ENCODE peak calls at places on chromosomes 2 and 18, in nine cellular contexts. One of them, this sample, is unnamed.

GRCh38 chr18:31278609-31279071 is 39.3 kb upstream of the DSG1 start:
- DNase-seq in cardiac fibroblast: no peak
- DNase-seq in coronary artery: no peak
- DNase-seq in upper lobe of right lung: no peak
- DNase-seq in SK-N-SH: no peak
- DNase-seq in cardiac muscle cell: peak; percentile 9
- DNase-seq in astrocyte of the spinal cord: no peak
- DNase-seq in fibroblast of pulmonary artery: no peak
- DNase-seq in fibroblast of mammary gland: no peak
- DNase-seq in this sample: no peak

GRCh38 chr18:75223687-75224347 is 13.2 kb downstream of the TSHZ1 start:
- DNase-seq in astrocyte of the spinal cord: peak; percentile 67
- DNase-seq in SK-N-SH: no peak
- DNase-seq in fibroblast of mammary gland: peak; percentile 49
- DNase-seq in cardiac fibroblast: no peak
- DNase-seq in coronary artery: no peak
- DNase-seq in cardiac muscle cell: no peak
- DNase-seq in fibroblast of pulmonary artery: no peak
- DNase-seq in upper lobe of right lung: no peak
- DNase-seq in this sample: no peak

GRCh38 chr2:101844055-101844635 is 146.6 kb downstream of the MAP4K4 start:
- DNase-seq in cardiac muscle cell: no peak
- DNase-seq in upper lobe of right lung: no peak
- DNase-seq in coronary artery: no peak
- DNase-seq in SK-N-SH: no peak
- DNase-seq in fibroblast of pulmonary artery: peak; percentile 63
- DNase-seq in cardiac fibroblast: peak; percentile 80
- DNase-seq in astrocyte of the spinal cord: peak; percentile 80
- DNase-seq in fibroblast of mammary gland: peak; percentile 52
- DNase-seq in this sample: peak; percentile 73

GRCh38 chr18:79548621-79548985 is 131.0 kb upstream of the CTDP1 start:
- DNase-seq in coronary artery: no peak
- DNase-seq in astrocyte of the spinal cord: no peak
- DNase-seq in cardiac fibroblast: no peak
- DNase-seq in SK-N-SH: no peak
- DNase-seq in upper lobe of right lung: peak; percentile 53
- DNase-seq in cardiac muscle cell: no peak
- DNase-seq in fibroblast of mammary gland: no peak
- DNase-seq in fibroblast of pulmonary artery: no peak
- DNase-seq in this sample: no peak

GRCh38 chr2:205175831-205176230 is 506.5 kb upstream of the NRP2 start:
- DNase-seq in upper lobe of right lung: no peak
- DNase-seq in cardiac muscle cell: no peak
- DNase-seq in SK-N-SH: no peak
- DNase-seq in fibroblast of pulmonary artery: no peak
- DNase-seq in cardiac fibroblast: no peak
- DNase-seq in coronary artery: no peak
- DNase-seq in fibroblast of mammary gland: no peak
- DNase-seq in astrocyte of the spinal cord: no peak
- DNase-seq in this sample: no peak

GRCh38 chr2:208315081-208315788 is 49.2 kb downstream of the PIKFYVE start:
- DNase-seq in upper lobe of right lung: no peak
- DNase-seq in fibroblast of mammary gland: peak; percentile 92
- DNase-seq in cardiac fibroblast: peak; percentile 72
- DNase-seq in astrocyte of the spinal cord: peak; percentile 22
- DNase-seq in fibroblast of pulmonary artery: peak; percentile 46
- DNase-seq in cardiac muscle cell: no peak
- DNase-seq in coronary artery: no peak
- DNase-seq in SK-N-SH: no peak
- DNase-seq in this sample: no peak

GRCh38 chr2:160941290-160941846 is 218.9 kb upstream of the TANK start:
- DNase-seq in cardiac muscle cell: no peak
- DNase-seq in SK-N-SH: peak; percentile 11
- DNase-seq in astrocyte of the spinal cord: no peak
- DNase-seq in coronary artery: no peak
- DNase-seq in upper lobe of right lung: no peak
- DNase-seq in cardiac fibroblast: no peak
- DNase-seq in fibroblast of mammary gland: no peak
- DNase-seq in fibroblast of pulmonary artery: no peak
- DNase-seq in this sample: no peak

GRCh38 chr2:65420712-65421431 is 11.5 kb downstream of the SPRED2 start:
- DNase-seq in upper lobe of right lung: no peak
- DNase-seq in coronary artery: no peak
- DNase-seq in cardiac muscle cell: no peak
- DNase-seq in fibroblast of mammary gland: peak; percentile 54
- DNase-seq in fibroblast of pulmonary artery: peak; percentile 83
- DNase-seq in cardiac fibroblast: peak; percentile 83
- DNase-seq in SK-N-SH: no peak
- DNase-seq in astrocyte of the spinal cord: peak; percentile 58
- DNase-seq in this sample: peak; percentile 56

GRCh38 chr18:54883816-54884604 is 55.7 kb downstream of the RAB27B start:
- DNase-seq in coronary artery: no peak
- DNase-seq in fibroblast of mammary gland: no peak
- DNase-seq in SK-N-SH: no peak
- DNase-seq in cardiac muscle cell: no peak
- DNase-seq in astrocyte of the spinal cord: peak; percentile 26
- DNase-seq in upper lobe of right lung: no peak
- DNase-seq in cardiac fibroblast: peak; percentile 36
- DNase-seq in fibroblast of pulmonary artery: no peak
- DNase-seq in this sample: peak; percentile 23

GRCh38 chr2:54669677-54670484 is 53.6 kb upstream of the EML6 start:
- DNase-seq in astrocyte of the spinal cord: no peak
- DNase-seq in SK-N-SH: no peak
- DNase-seq in cardiac fibroblast: peak; percentile 89
- DNase-seq in fibroblast of mammary gland: peak; percentile 82
- DNase-seq in coronary artery: no peak
- DNase-seq in cardiac muscle cell: no peak
- DNase-seq in fibroblast of pulmonary artery: peak; percentile 93
- DNase-seq in upper lobe of right lung: no peak
- DNase-seq in this sample: no peak

GRCh38 chr2:25294573-25295462 is 46.9 kb downstream of the DNMT3A start:
- DNase-seq in fibroblast of pulmonary artery: peak; percentile 39
- DNase-seq in upper lobe of right lung: peak; percentile 89
- DNase-seq in cardiac muscle cell: peak; percentile 69
- DNase-seq in astrocyte of the spinal cord: peak; percentile 35
- DNase-seq in cardiac fibroblast: peak; percentile 44
- DNase-seq in coronary artery: no peak
- DNase-seq in fibroblast of mammary gland: peak; percentile 35
- DNase-seq in SK-N-SH: peak; percentile 95
- DNase-seq in this sample: peak; percentile 70

GRCh38 chr2:52594036-52594435 is 1173.6 kb upstream of the CHAC2 start:
- DNase-seq in upper lobe of right lung: no peak
- DNase-seq in SK-N-SH: no peak
- DNase-seq in cardiac muscle cell: no peak
- DNase-seq in coronary artery: no peak
- DNase-seq in astrocyte of the spinal cord: peak; percentile 45
- DNase-seq in cardiac fibroblast: no peak
- DNase-seq in fibroblast of pulmonary artery: peak; percentile 6
- DNase-seq in fibroblast of mammary gland: no peak
- DNase-seq in this sample: no peak

GRCh38 chr2:176129825-176130152 is 284 bp downstream of the HOXD8 start:
- DNase-seq in cardiac fibroblast: no peak
- DNase-seq in fibroblast of mammary gland: no peak
- DNase-seq in cardiac muscle cell: no peak
- DNase-seq in coronary artery: no peak
- DNase-seq in SK-N-SH: no peak
- DNase-seq in upper lobe of right lung: no peak
- DNase-seq in fibroblast of pulmonary artery: no peak
- DNase-seq in astrocyte of the spinal cord: no peak
- DNase-seq in this sample: no peak
- H3K4me3 ChIP-seq in cardiac fibroblast: no peak overlapping the region
- H3K4me3 ChIP-seq in fibroblast of mammary gland: peak overlapping the region; percentile 56
- H3K4me3 ChIP-seq in cardiac muscle cell: peak overlapping the region; percentile 35
- H3K4me3 ChIP-seq in coronary artery: peak overlapping the region; percentile 68
- H3K4me3 ChIP-seq in SK-N-SH: peak overlapping the region; percentile 69
- H3K4me3 ChIP-seq in upper lobe of right lung: peak overlapping the region; percentile 10
- H3K4me3 ChIP-seq in fibroblast of pulmonary artery: no peak overlapping the region
- H3K4me3 ChIP-seq in astrocyte of the spinal cord: peak overlapping the region; percentile 39
- H3K4me3 ChIP-seq in this sample: peak overlapping the region; percentile 52

DNA sequence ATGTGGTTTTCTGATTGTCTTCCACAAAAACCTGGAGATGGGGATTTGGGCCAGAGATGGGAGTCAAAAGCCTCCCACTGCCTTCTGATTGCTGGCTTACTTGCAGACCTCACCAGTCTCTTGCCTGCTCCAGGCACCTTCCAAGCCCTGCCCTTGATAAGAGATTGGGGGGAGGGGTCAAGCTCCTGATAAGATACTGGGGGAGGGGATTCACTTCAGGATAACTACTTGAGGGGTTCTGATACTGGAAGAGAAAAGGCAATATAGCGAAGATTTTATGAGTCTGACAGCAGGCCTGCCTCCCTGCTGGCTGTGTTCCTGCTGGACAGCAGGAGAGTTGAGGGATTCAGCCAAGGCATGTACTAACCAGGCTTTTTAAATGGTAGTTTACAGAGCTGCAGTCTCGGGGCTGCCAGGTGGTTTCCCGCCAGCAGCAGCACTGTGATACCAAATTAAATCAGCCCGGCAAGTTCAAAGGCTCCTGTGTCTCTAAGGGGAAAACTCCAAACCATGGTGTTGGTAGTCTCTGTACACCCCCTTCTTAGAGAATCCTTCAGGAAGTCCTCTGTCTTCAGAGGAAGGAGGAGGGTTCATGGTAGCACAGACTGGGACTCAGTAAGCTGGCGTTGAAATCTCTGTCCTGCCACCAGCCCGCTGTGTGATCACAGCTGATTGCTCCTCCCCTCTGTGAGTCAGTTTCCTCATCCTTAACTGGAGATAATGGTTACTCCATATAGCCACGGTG is 58.3 kb downstream of the FBXO36 start:
- DNase-seq in fibroblast of pulmonary artery: peak; percentile 90
- DNase-seq in upper lobe of right lung: no peak
- DNase-seq in cardiac fibroblast: peak; percentile 81
- DNase-seq in coronary artery: peak; percentile 69
- DNase-seq in astrocyte of the spinal cord: peak; percentile 81
- DNase-seq in SK-N-SH: peak; percentile 55
- DNase-seq in cardiac muscle cell: peak; percentile 49
- DNase-seq in fibroblast of mammary gland: peak; percentile 75
- DNase-seq in this sample: peak; percentile 83
- H3K4me3 ChIP-seq in fibroblast of pulmonary artery: peak overlapping the region; percentile 1
- H3K4me3 ChIP-seq in upper lobe of right lung: no peak overlapping the region
- H3K4me3 ChIP-seq in cardiac fibroblast: peak overlapping the region; percentile 6
- H3K4me3 ChIP-seq in coronary artery: peak overlapping the region; percentile 41
- H3K4me3 ChIP-seq in astrocyte of the spinal cord: peak overlapping the region; percentile 5
- H3K4me3 ChIP-seq in SK-N-SH: no peak overlapping the region
- H3K4me3 ChIP-seq in cardiac muscle cell: no peak overlapping the region
- H3K4me3 ChIP-seq in fibroblast of mammary gland: no peak overlapping the region
- H3K4me3 ChIP-seq in this sample: peak overlapping the region; percentile 18

DNA sequence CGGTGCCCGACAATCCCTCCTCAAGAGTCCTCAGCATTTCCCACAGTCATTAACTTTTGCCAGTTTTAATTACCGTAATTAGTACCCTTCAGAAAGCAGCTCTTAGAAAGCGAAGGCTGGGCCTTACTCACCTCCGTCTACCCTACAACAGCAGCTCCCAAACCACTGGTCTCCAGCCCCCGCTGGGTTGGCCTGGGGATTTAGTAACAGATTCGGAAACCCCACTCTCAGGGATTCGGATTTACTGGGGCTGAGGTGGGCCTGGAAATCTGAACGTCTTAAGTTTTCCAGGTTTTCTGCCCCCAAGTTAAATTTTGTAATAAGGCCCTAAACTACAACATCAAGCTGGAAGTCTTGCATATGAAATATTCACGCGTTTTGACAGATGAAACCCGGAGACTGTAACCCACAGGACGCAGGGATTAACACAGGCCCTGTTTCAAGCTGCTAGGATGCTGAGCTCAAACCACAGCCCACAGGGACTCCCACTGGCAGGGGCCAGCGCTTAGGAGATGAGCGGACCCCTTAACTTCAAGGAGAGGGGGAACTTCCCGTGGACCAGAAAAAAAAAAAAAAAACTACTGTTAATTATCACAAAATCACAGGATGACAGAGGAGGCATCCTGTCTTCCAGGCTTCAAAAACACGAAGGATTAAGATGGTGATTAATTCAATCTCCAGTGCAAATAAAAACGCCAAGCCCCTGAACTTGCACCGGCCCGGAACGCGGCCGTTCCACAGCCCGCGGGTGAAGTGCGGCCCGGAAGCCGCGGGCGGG is 980 bp downstream of the ILKAP start:
- DNase-seq in SK-N-SH: peak; percentile 45
- DNase-seq in fibroblast of pulmonary artery: peak; percentile 21
- DNase-seq in coronary artery: no peak
- DNase-seq in fibroblast of mammary gland: peak; percentile 33
- DNase-seq in cardiac muscle cell: peak; percentile 6
- DNase-seq in cardiac fibroblast: peak; percentile 31
- DNase-seq in astrocyte of the spinal cord: peak; percentile 28
- DNase-seq in upper lobe of right lung: no peak
- DNase-seq in this sample: peak; percentile 19
- H3K4me3 ChIP-seq in SK-N-SH: peak overlapping the region; percentile 76
- H3K4me3 ChIP-seq in fibroblast of pulmonary artery: peak overlapping the region; percentile 77
- H3K4me3 ChIP-seq in coronary artery: peak overlapping the region; percentile 76
- H3K4me3 ChIP-seq in fibroblast of mammary gland: peak overlapping the region; percentile 77
- H3K4me3 ChIP-seq in cardiac muscle cell: peak overlapping the region; percentile 99
- H3K4me3 ChIP-seq in cardiac fibroblast: peak overlapping the region; percentile 76
- H3K4me3 ChIP-seq in astrocyte of the spinal cord: peak overlapping the region; percentile 66
- H3K4me3 ChIP-seq in upper lobe of right lung: peak overlapping the region; percentile 74
- H3K4me3 ChIP-seq in this sample: peak overlapping the region; percentile 61

GRCh38 chr2:191151315-191151698 is 513 bp upstream of the STAT4 start:
- DNase-seq in upper lobe of right lung: no peak
- DNase-seq in fibroblast of mammary gland: no peak
- DNase-seq in SK-N-SH: no peak
- DNase-seq in cardiac muscle cell: no peak
- DNase-seq in coronary artery: no peak
- DNase-seq in cardiac fibroblast: no peak
- DNase-seq in fibroblast of pulmonary artery: no peak
- DNase-seq in astrocyte of the spinal cord: no peak
- DNase-seq in this sample: no peak
- H3K4me3 ChIP-seq in upper lobe of right lung: peak overlapping the region; percentile 62
- H3K4me3 ChIP-seq in fibroblast of mammary gland: no peak overlapping the region
- H3K4me3 ChIP-seq in SK-N-SH: no peak overlapping the region
- H3K4me3 ChIP-seq in cardiac muscle cell: no peak overlapping the region
- H3K4me3 ChIP-seq in coronary artery: peak overlapping the region; percentile 72
- H3K4me3 ChIP-seq in cardiac fibroblast: no peak overlapping the region
- H3K4me3 ChIP-seq in fibroblast of pulmonary artery: no peak overlapping the region
- H3K4me3 ChIP-seq in astrocyte of the spinal cord: no peak overlapping the region
- H3K4me3 ChIP-seq in this sample: no peak overlapping the region

This sample was measured in MG63.